ENCODE peak calls at places on chromosome 17, in five cellular contexts. A is ovary, V is psoas muscle, L is colonic mucosa, F is OCI-LY7. N is an unnamed sample.

GRCh38 chr17:75891605-75892555 is 4.9 kb downstream of the TRIM65 start:
- DNase-seq in A (peak), V (no peak), L (no peak), F (no peak), N (no peak)

GRCh38 chr17:42706732-42707131 is 24.4 kb downstream of the CNTNAP1 start:
- DNase-seq in A (no peak), V (no peak), L (no peak), F (no peak), N (no peak)

GRCh38 chr17:48586355-48586924 is 3.6 kb downstream of the HOXB3 start:
- DNase-seq in A (no peak), V (no peak), L (no peak), F (no peak), N (no peak)

GRCh38 chr17:15935891-15936290 is 9.0 kb upstream of the ADORA2B start:
- DNase-seq in A (no peak), V (no peak), L (no peak), F (no peak), N (no peak)

GRCh38 chr17:55845385-55845784 is 94.5 kb downstream of the PCTP start:
- DNase-seq in A (peak), V (peak), L (peak), F (no peak), N (peak)

GRCh38 chr17:32835291-32835761 is 41.6 kb downstream of the MYO1D start:
- DNase-seq in A (no peak), V (no peak), L (no peak), F (no peak), N (no peak)

GRCh38 chr17:72806011-72806410 is 286.5 kb downstream of the SLC39A11 start:
- DNase-seq in A (no peak), V (no peak), L (no peak), F (no peak), N (no peak)

GRCh38 chr17:75719732-75720131 is 1.5 kb upstream of the ITGB4 start:
- DNase-seq in A (no peak), V (no peak), L (no peak), F (no peak), N (no peak)

GRCh38 chr17:48723555-48724239 is 712 bp downstream of the PRAC2 start:
- DNase-seq in A (no peak), V (no peak), L (peak), F (no peak), N (no peak)

GRCh38 chr17:63550816-63551639 is 751 bp downstream of the DCAF7 start:
- DNase-seq in A (no peak), V (no peak), L (peak), F (peak), N (no peak)

GRCh38 chr17:76262732-76263344 is 2.3 kb upstream of the UBALD2 start:
- DNase-seq in A (no peak), V (peak), L (peak), F (peak), N (no peak)

GRCh38 chr17:53722407-53722806 is 100.3 kb upstream of the KIF2B start:
- DNase-seq in A (no peak), V (no peak), L (no peak), F (no peak), N (no peak)

GRCh38 chr17:10210151-10210574 is 11.8 kb upstream of the GAS7 start:
- DNase-seq in A (no peak), V (no peak), L (peak), F (no peak), N (no peak)

GRCh38 chr17:74043976-74044375 is 159.5 kb upstream of the RPL38 start:
- DNase-seq in A (no peak), V (no peak), L (no peak), F (no peak), N (no peak)

GRCh38 chr17:57566724-57567123 is 178.4 kb downstream of the CCDC182 start:
- DNase-seq in A (no peak), V (no peak), L (no peak), F (no peak), N (no peak)

GRCh38 chr17:13958773-13959172 is 110.5 kb upstream of the COX10 start:
- DNase-seq in A (no peak), V (no peak), L (no peak), F (no peak), N (no peak)

GRCh38 chr17:31508310-31509094 is 117.0 kb downstream of the RAB11FIP4 start:
- DNase-seq in A (no peak), V (no peak), L (peak), F (no peak), N (no peak)

GRCh38 chr17:5705081-5705875 is 121.0 kb upstream of the NLRP1 start:
- DNase-seq in A (no peak), V (no peak), L (no peak), F (peak), N (no peak)

GRCh38 chr17:3944485-3945388 is 19.5 kb downstream of the ATP2A3 start:
- DNase-seq in A (peak), V (peak), L (peak), F (peak), N (peak)

GRCh38 chr17:35116845-35117244 is 2.8 kb downstream of the RAD51D start:
- DNase-seq in A (no peak), V (no peak), L (no peak), F (no peak), N (no peak)

GRCh38 chr17:69326302-69327059 is 452 bp downstream of the ABCA5 start:
- DNase-seq in A (no peak), V (no peak), L (no peak), F (no peak), N (peak)

GRCh38 chr17:38557836-38558750 is 47.7 kb downstream of the SRCIN1 start:
- DNase-seq in A (peak), V (peak), L (peak), F (peak), N (peak)

GRCh38 chr17:38559880-38560230 is 45.9 kb downstream of the SRCIN1 start:
- DNase-seq in A (no peak), V (no peak), L (no peak), F (no peak), N (no peak)

GRCh38 chr17:38560503-38561318 is 45.0 kb downstream of the SRCIN1 start:
- DNase-seq in A (no peak), V (no peak), L (no peak), F (no peak), N (no peak)

GRCh38 chr17:38558751-38559024 is 47.1 kb downstream of the SRCIN1 start:
- DNase-seq in A (no peak), V (no peak), L (no peak), F (no peak), N (no peak)

DNA sequence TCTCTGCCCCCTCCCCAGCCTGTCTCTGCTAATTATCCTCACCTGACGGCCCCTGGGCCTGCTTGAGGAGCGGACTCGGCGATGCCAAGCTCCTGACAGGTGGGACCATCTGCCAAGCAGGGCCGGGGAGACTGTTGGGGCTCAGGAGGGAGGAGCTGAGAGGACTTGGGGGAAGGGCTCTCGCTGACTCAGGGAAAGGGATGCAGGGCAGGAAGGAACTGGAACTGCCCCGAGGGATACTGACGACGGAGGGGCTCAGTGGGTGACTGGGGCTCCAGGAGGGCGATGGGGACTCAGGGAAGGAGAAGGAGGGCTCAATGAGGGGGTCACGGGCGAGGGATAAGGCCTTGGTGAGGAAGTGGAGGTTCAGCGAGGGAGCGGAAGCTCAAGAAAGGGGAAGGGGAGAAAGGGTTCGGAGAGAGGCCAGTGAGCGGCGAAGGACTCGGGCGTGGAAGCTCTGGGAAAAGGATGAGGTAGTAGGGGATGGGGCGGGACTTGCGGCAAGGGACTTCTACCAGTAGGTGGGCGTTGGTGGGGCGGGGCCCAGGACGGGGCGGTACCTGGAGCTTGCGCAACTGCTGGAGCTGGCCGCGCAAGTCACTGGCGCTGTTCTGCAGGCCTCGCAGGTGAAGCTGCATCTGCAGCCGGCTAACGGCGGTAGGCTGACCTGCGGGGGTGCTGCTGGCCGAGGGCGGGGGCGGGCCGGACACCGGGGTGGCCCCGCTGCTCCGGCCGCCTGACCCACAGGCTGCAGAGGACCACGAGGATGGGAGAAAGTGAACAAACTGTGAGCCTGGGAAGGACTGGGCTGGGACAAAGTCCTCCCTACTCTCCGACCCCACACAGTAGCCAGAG is 46.5 kb downstream of the SRCIN1 start:
- DNase-seq in A (peak), V (peak), L (peak), F (peak), N (peak)
- H3K27ac ChIP-seq in A (peak), V (no peak), L (no peak), F (no peak), N (no peak)

GRCh38 chr17:17080181-17080631 is 37.9 kb downstream of the MPRIP start:
- DNase-seq in A (peak), V (no peak), L (no peak), F (no peak), N (no peak)

GRCh38 chr17:17079336-17079735 is 37.1 kb downstream of the MPRIP start:
- DNase-seq in A (peak), V (no peak), L (no peak), F (no peak), N (no peak)

GRCh38 chr17:17078832-17079231 is 36.6 kb downstream of the MPRIP start:
- DNase-seq in A (peak), V (no peak), L (no peak), F (no peak), N (no peak)

GRCh38 chr17:17080781-17081180 is 38.5 kb downstream of the MPRIP start:
- DNase-seq in A (peak), V (no peak), L (no peak), F (no peak), N (no peak)

DNA sequence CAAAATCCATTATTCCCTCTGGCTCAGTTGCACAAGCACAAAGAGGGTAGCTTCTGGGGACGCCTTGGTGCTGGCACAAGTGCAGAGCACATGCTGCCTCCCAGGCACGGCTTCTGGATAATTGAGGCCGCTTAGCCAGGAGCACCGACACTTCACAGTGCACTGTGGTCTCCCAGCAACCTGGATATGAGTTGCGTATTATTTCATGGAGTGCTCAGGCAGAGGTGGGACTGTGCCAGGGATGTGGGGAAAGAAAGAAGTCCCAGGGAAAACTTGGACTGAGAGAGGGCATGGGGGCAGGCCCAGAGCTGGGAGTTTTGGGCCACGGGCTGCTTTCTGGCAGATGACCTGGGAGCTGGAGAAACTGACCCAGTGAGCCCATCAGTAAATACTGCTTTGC is 37.5 kb downstream of the MPRIP start:
- DNase-seq in A (peak), V (peak), L (no peak), F (no peak), N (peak)
- H3K27ac ChIP-seq in A (no peak), V (peak), L (no peak), F (no peak), N (peak)

GRCh38 chr17:2375406-2375805 is 25.5 kb downstream of the MNT start:
- DNase-seq in A (no peak), V (no peak), L (no peak), F (no peak), N (no peak)
- H3K27ac ChIP-seq in A (no peak), V (no peak), L (no peak), F (no peak), N (no peak)

DNA sequence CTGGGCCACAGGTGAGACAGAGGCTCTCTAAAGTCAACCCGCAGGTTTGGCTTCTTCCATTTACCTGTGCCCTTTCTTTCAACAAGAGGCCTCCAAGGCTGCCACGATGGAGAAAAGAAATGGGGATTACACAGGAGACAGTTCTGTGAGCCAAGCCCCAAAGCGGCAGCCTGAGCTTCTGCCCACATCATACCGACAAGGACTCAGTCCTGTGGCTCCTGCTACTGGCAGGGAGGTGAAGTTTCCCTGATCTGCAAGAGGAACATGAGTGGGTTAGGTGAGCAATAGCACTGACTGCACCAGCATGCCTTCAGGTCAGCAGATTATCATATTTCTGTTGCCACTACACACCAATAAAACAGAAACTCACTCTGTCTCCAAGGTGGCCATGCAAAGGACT is 800.0 kb downstream of the KCNJ18 start:
- DNase-seq in A (no peak), V (no peak), L (no peak), F (no peak), N (no peak)
- H3K27ac ChIP-seq in A (no peak), V (no peak), L (no peak), F (no peak), N (no peak)

GRCh38 chr17:19379306-19380075 is 1.2 kb downstream of the MAPK7 start:
- DNase-seq in A (no peak), V (no peak), L (no peak), F (no peak), N (no peak)
- H3K27ac ChIP-seq in A (peak), V (peak), L (peak), F (no peak), N (no peak)

DNA sequence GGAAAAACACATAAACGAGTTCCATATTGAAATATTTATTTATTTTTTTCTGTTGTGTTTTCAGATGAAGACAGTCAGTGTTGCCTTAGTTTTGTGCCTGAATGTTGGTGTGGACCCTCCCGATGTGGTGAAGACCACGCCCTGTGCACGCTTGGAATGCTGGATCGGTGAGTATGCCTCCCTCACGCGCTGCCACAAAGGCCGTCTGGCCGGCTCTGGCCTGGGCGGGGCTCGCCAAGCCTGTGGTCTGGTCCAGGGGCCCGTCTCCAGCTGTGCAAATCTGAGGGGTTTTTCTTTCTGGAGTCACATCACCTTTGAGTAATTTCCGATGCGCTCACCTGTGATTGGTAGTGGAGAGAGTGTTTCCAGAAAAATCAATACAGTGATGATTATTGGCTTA is 81.0 kb downstream of the RPTOR start:
- DNase-seq in A (no peak), V (no peak), L (no peak), F (no peak), N (no peak)
- H3K27ac ChIP-seq in A (no peak), V (no peak), L (no peak), F (no peak), N (no peak)

DNA sequence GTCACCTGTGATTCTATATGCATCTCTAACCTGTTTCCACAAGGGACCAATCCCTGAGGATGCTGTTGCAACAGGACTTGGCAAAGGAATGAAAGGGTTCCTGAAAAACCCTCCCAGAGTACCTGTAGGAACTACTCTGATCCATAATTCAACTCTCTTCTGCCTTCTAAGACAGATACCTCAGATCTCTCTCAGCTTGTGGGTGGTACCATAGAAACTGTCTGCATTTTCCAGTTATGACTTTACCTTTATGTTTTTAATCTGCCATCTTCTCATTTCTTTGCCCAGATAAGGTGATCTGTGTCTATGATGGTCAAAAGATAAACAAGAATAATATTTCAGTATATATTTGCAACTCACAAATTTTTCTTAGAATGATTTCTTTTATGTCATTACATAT is 65.1 kb downstream of the TMC6 start:
- DNase-seq in A (no peak), V (no peak), L (no peak), F (no peak), N (no peak)
- H3K27ac ChIP-seq in A (no peak), V (no peak), L (no peak), F (no peak), N (no peak)